ENCODE peak calls at places on chromosome 11, in seven cellular contexts. A is esophagus muscularis mucosa, B is transverse colon, U is sigmoid colon, G is H1, L is A549, O is tibial nerve. X is an unnamed sample.

GRCh38 chr11:14578551-14578956 is 58.4 kb upstream of the PSMA1 start:
- DNase-seq in A (no peak), B (peak; percentile 43), U (no peak), G (no peak), L (no peak), O (no peak), X (no peak)

GRCh38 chr11:1670928-1671371 is 26.0 kb upstream of the KRTAP5-6 start:
- DNase-seq in A (no peak), B (no peak), U (no peak), G (no peak), L (no peak), O (no peak), X (no peak)

GRCh38 chr11:134879931-134880330 is 467.9 kb upstream of the B3GAT1 start:
- DNase-seq in A (peak; percentile 19), B (no peak), U (no peak), G (no peak), L (no peak), O (no peak), X (no peak)

GRCh38 chr11:68896171-68896959 is 7.3 kb downstream of the MRPL21 start:
- DNase-seq in A (no peak), B (no peak), U (no peak), G (no peak), L (no peak), O (no peak), X (no peak)

GRCh38 chr11:122923302-122923701 is 40.7 kb downstream of the JHY start:
- DNase-seq in A (no peak), B (no peak), U (no peak), G (no peak), L (no peak), O (no peak), X (no peak)

GRCh38 chr11:64093233-64094039 is 57.7 kb downstream of the FLRT1 start:
- DNase-seq in A (no peak), B (no peak), U (no peak), G (no peak), L (no peak), O (no peak), X (no peak)

GRCh38 chr11:72580648-72580950 is 93.6 kb downstream of the PDE2A start:
- DNase-seq in A (no peak), B (no peak), U (no peak), G (no peak), L (no peak), O (no peak), X (peak; percentile 31)

GRCh38 chr11:64048042-64048854 is 12.5 kb downstream of the FLRT1 start:
- DNase-seq in A (no peak), B (no peak), U (peak; percentile 84), G (no peak), L (no peak), O (peak; percentile 36), X (no peak)

GRCh38 chr11:15725246-15725645 is 610.5 kb downstream of the INSC start:
- DNase-seq in A (no peak), B (no peak), U (no peak), G (no peak), L (no peak), O (no peak), X (no peak)

GRCh38 chr11:1843098-1843473 is 4.3 kb downstream of the TNNI2 start:
- DNase-seq in A (no peak), B (no peak), U (no peak), G (no peak), L (no peak), O (no peak), X (no peak)

GRCh38 chr11:31875861-31876625 is 64.9 kb upstream of the PAX6 start:
- DNase-seq in A (no peak), B (no peak), U (no peak), G (no peak), L (no peak), O (no peak), X (no peak)

GRCh38 chr11:108122166-108122628 is 830 bp downstream of the ACAT1 start:
- DNase-seq in A (no peak), B (peak; percentile 51), U (no peak), G (no peak), L (no peak), O (no peak), X (no peak)

GRCh38 chr11:134755535-134755934 is 343.5 kb upstream of the B3GAT1 start:
- DNase-seq in A (peak; percentile 90), B (no peak), U (no peak), G (no peak), L (no peak), O (no peak), X (no peak)

GRCh38 chr11:91265946-91266345 is 958.7 kb upstream of the FAT3 start:
- DNase-seq in A (no peak), B (no peak), U (no peak), G (no peak), L (no peak), O (no peak), X (no peak)

GRCh38 chr11:31798057-31799035 is 12.8 kb downstream of the PAX6 start:
- DNase-seq in A (peak; percentile 86), B (no peak), U (no peak), G (peak; percentile 89), L (no peak), O (no peak), X (no peak)

GRCh38 chr11:123063396-123064267 is 1.7 kb upstream of the HSPA8 start:
- DNase-seq in A (peak; percentile 93), B (peak; percentile 52), U (peak; percentile 79), G (no peak), L (no peak), O (no peak), X (peak; percentile 70)

GRCh38 chr11:73158356-73159051 is 16.4 kb upstream of the FCHSD2 start:
- DNase-seq in A (no peak), B (no peak), U (peak; percentile 40), G (no peak), L (no peak), O (no peak), X (no peak)

GRCh38 chr11:97729546-97730272 is 1291.0 kb upstream of the CNTN5 start:
- DNase-seq in A (no peak), B (no peak), U (no peak), G (no peak), L (no peak), O (no peak), X (no peak)

GRCh38 chr11:34783816-34784317 is 132.3 kb downstream of the APIP start:
- DNase-seq in A (no peak), B (no peak), U (no peak), G (no peak), L (no peak), O (no peak), X (no peak)

GRCh38 chr11:129163714-129164164 is 28.4 kb downstream of the ARHGAP32 start:
- DNase-seq in A (no peak), B (no peak), U (no peak), G (no peak), L (no peak), O (no peak), X (no peak)

GRCh38 chr11:119683783-119684182 is 45.2 kb downstream of the NECTIN1 start:
- DNase-seq in A (no peak), B (no peak), U (no peak), G (no peak), L (no peak), O (no peak), X (no peak)

GRCh38 chr11:8908099-8908498 is 2.9 kb upstream of the AKIP1 start:
- DNase-seq in A (no peak), B (no peak), U (no peak), G (no peak), L (no peak), O (no peak), X (no peak)

GRCh38 chr11:8913961-8914660 is 3.1 kb downstream of the AKIP1 start:
- DNase-seq in A (no peak), B (peak; percentile 22), U (no peak), G (peak; percentile 64), L (peak; percentile 40), O (no peak), X (no peak)

GRCh38 chr11:8910662-8911039 is 338 bp upstream of the AKIP1 start:
- DNase-seq in A (no peak), B (no peak), U (no peak), G (no peak), L (no peak), O (no peak), X (no peak)

GRCh38 chr11:8914661-8915018 is 3.7 kb downstream of the AKIP1 start:
- DNase-seq in A (no peak), B (no peak), U (no peak), G (no peak), L (no peak), O (no peak), X (no peak)

DNA sequence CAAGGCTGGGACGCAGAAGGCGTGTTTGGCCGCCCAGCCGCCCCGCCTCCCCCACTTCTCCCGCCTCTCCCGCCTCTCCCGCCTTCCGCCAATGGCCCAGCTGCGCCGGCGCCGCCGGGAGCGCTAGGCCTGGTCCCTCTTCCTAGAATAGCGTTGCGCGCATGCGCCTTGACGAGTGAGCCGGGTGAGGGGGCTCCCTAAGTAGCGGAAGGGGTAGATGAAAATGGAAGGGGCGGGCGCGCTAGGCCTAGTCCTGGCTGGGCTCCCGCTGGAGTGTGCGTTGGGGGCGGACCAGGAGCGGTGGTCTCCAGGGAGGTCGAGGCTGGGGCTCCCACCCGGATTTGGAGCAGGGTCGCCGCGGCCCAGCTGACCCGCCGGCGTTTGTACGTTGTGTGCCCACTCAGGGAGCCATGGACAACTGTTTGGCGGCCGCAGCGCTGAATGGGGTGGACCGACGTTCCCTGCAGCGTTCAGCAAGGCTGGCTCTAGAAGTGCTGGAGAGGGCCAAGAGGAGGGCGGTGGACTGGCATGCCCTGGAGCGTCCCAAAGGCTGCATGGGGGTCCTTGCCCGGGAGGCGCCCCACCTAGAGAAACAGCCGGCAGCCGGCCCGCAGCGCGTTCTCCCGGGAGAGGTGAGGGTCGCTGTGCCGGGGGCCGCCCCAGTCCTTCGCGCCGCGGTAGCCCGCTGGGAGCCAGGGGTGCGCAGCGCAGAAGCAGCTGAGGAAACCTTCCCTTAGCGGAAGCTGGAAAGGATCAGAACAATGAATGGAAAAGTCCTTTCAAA is at the start of gene AKIP1:
- DNase-seq in A (peak; percentile 96), B (peak; percentile 95), U (peak; percentile 98), G (peak; percentile 96), L (peak; percentile 92), O (peak; percentile 86), X (peak; percentile 95)
- TF ChIP-seq CTCF in A (peak; percentile 2), B (no peak), U (no peak), G (no peak), L (no peak), O (no peak), X (no peak)

GRCh38 chr11:78168539-78169477 is 19.6 kb downstream of the KCTD21 start:
- DNase-seq in A (peak; percentile 93), B (peak; percentile 34), U (peak; percentile 91), G (no peak), L (no peak), O (peak; percentile 83), X (peak; percentile 90)
- TF ChIP-seq EP300 in A (no peak), B (no peak), U (no peak), G (no peak), L (no peak), O (peak; percentile 87), X (no peak)

GRCh38 chr11:117316197-117316961 is at the start of gene BACE1:
- DNase-seq in A (peak; percentile 94), B (peak; percentile 68), U (peak; percentile 92), G (peak; percentile 87), L (peak; percentile 69), O (peak; percentile 43), X (peak; percentile 83)
- TF ChIP-seq CTCF in A (peak; percentile 42), B (no peak), U (no peak), G (peak; percentile 69), L (peak; percentile 20), O (no peak), X (no peak)

GRCh38 chr11:20125927-20126326 is 34.3 kb downstream of the DBX1 start:
- DNase-seq in A (no peak), B (no peak), U (no peak), G (no peak), L (peak; percentile 29), O (no peak), X (no peak)
- TF ChIP-seq EP300 in A (no peak), B (no peak), U (no peak), G (no peak), L (peak; percentile 15), O (no peak), X (no peak)